ENCODE peak calls at places on chromosomes 11 and 22, in nine cellular contexts. One of them, this sample, is unnamed.

GRCh38 chr11:2458321-2458720 is 13.5 kb downstream of the KCNQ1 start:
- DNase-seq in left cardiac atrium: no peak
- DNase-seq in HAP-1: no peak
- DNase-seq in mucosa of descending colon: no peak
- DNase-seq in kidney: no peak
- DNase-seq in HEK293T: no peak
- DNase-seq in endothelial cell: no peak
- DNase-seq in kidney tubule cell: no peak
- DNase-seq in body of pancreas: no peak
- DNase-seq in this sample: no peak

GRCh38 chr11:63491614-63492372 is 826 bp upstream of the PLAAT5 start:
- DNase-seq in endothelial cell: no peak
- DNase-seq in body of pancreas: peak; percentile 46
- DNase-seq in HAP-1: no peak
- DNase-seq in kidney tubule cell: no peak
- DNase-seq in mucosa of descending colon: no peak
- DNase-seq in HEK293T: no peak
- DNase-seq in kidney: no peak
- DNase-seq in left cardiac atrium: no peak
- DNase-seq in this sample: no peak

GRCh38 chr11:9903579-9903978 is 239.7 kb downstream of the SWAP70 start:
- DNase-seq in kidney: no peak
- DNase-seq in HEK293T: no peak
- DNase-seq in endothelial cell: no peak
- DNase-seq in left cardiac atrium: no peak
- DNase-seq in kidney tubule cell: no peak
- DNase-seq in HAP-1: no peak
- DNase-seq in mucosa of descending colon: no peak
- DNase-seq in body of pancreas: no peak
- DNase-seq in this sample: no peak

GRCh38 chr22:26172389-26172990 is 3.2 kb downstream of the SEZ6L start:
- DNase-seq in endothelial cell: peak; percentile 74
- DNase-seq in HAP-1: peak; percentile 70
- DNase-seq in mucosa of descending colon: peak; percentile 69
- DNase-seq in HEK293T: peak; percentile 70
- DNase-seq in kidney tubule cell: peak; percentile 50
- DNase-seq in kidney: no peak
- DNase-seq in body of pancreas: peak; percentile 53
- DNase-seq in left cardiac atrium: peak; percentile 32
- DNase-seq in this sample: no peak

GRCh38 chr11:2121227-2122130 is 17.7 kb downstream of the IGF2 start:
- DNase-seq in kidney tubule cell: no peak
- DNase-seq in body of pancreas: no peak
- DNase-seq in kidney: no peak
- DNase-seq in left cardiac atrium: no peak
- DNase-seq in HEK293T: no peak
- DNase-seq in HAP-1: no peak
- DNase-seq in endothelial cell: no peak
- DNase-seq in mucosa of descending colon: no peak
- DNase-seq in this sample: no peak

GRCh38 chr22:46587492-46588278 is 32.5 kb upstream of the GRAMD4 start:
- DNase-seq in endothelial cell: no peak
- DNase-seq in kidney: peak; percentile 84
- DNase-seq in body of pancreas: no peak
- DNase-seq in HEK293T: no peak
- DNase-seq in HAP-1: no peak
- DNase-seq in left cardiac atrium: no peak
- DNase-seq in kidney tubule cell: no peak
- DNase-seq in mucosa of descending colon: peak; percentile 79
- DNase-seq in this sample: no peak

GRCh38 chr11:57294225-57295131 is 30.3 kb downstream of the TNKS1BP1 start:
- DNase-seq in endothelial cell: no peak
- DNase-seq in mucosa of descending colon: peak; percentile 67
- DNase-seq in kidney tubule cell: peak; percentile 19
- DNase-seq in HAP-1: peak; percentile 58
- DNase-seq in kidney: no peak
- DNase-seq in left cardiac atrium: no peak
- DNase-seq in body of pancreas: no peak
- DNase-seq in HEK293T: no peak
- DNase-seq in this sample: no peak

GRCh38 chr11:103824116-103824515 is 212.3 kb upstream of the DDI1 start:
- DNase-seq in endothelial cell: no peak
- DNase-seq in HEK293T: no peak
- DNase-seq in kidney tubule cell: no peak
- DNase-seq in body of pancreas: no peak
- DNase-seq in kidney: no peak
- DNase-seq in mucosa of descending colon: no peak
- DNase-seq in left cardiac atrium: no peak
- DNase-seq in HAP-1: no peak
- DNase-seq in this sample: no peak

GRCh38 chr22:49019737-49020136 is 807.9 kb downstream of the BRD1 start:
- DNase-seq in HAP-1: no peak
- DNase-seq in kidney: peak; percentile 4
- DNase-seq in left cardiac atrium: no peak
- DNase-seq in body of pancreas: no peak
- DNase-seq in endothelial cell: no peak
- DNase-seq in HEK293T: no peak
- DNase-seq in mucosa of descending colon: no peak
- DNase-seq in kidney tubule cell: no peak
- DNase-seq in this sample: no peak

GRCh38 chr11:93100211-93100610 is 97.6 kb downstream of the SLC36A4 start:
- DNase-seq in body of pancreas: no peak
- DNase-seq in HAP-1: no peak
- DNase-seq in endothelial cell: no peak
- DNase-seq in kidney: no peak
- DNase-seq in mucosa of descending colon: no peak
- DNase-seq in kidney tubule cell: peak; percentile 40
- DNase-seq in HEK293T: no peak
- DNase-seq in left cardiac atrium: no peak
- DNase-seq in this sample: no peak

GRCh38 chr11:110435780-110436717 is 6.3 kb downstream of the FDX1 start:
- DNase-seq in HAP-1: no peak
- DNase-seq in endothelial cell: no peak
- DNase-seq in body of pancreas: no peak
- DNase-seq in mucosa of descending colon: no peak
- DNase-seq in left cardiac atrium: no peak
- DNase-seq in HEK293T: no peak
- DNase-seq in kidney: no peak
- DNase-seq in kidney tubule cell: peak; percentile 48
- DNase-seq in this sample: no peak

GRCh38 chr11:134783219-134783618 is 371.2 kb upstream of the B3GAT1 start:
- DNase-seq in body of pancreas: no peak
- DNase-seq in kidney: peak; percentile 4
- DNase-seq in left cardiac atrium: no peak
- DNase-seq in endothelial cell: no peak
- DNase-seq in kidney tubule cell: no peak
- DNase-seq in HEK293T: no peak
- DNase-seq in HAP-1: no peak
- DNase-seq in mucosa of descending colon: no peak
- DNase-seq in this sample: no peak

GRCh38 chr11:68137833-68138232 is 16.6 kb upstream of the CHKA start:
- DNase-seq in kidney: no peak
- DNase-seq in HAP-1: no peak
- DNase-seq in left cardiac atrium: no peak
- DNase-seq in endothelial cell: no peak
- DNase-seq in HEK293T: no peak
- DNase-seq in body of pancreas: no peak
- DNase-seq in kidney tubule cell: no peak
- DNase-seq in mucosa of descending colon: peak; percentile 34
- DNase-seq in this sample: no peak

GRCh38 chr22:33274214-33274828 is 216.1 kb upstream of the SYN3 start:
- DNase-seq in endothelial cell: peak; percentile 67
- DNase-seq in kidney tubule cell: peak; percentile 13
- DNase-seq in kidney: no peak
- DNase-seq in left cardiac atrium: peak; percentile 26
- DNase-seq in HAP-1: peak; percentile 79
- DNase-seq in HEK293T: peak; percentile 55
- DNase-seq in body of pancreas: peak; percentile 16
- DNase-seq in mucosa of descending colon: peak; percentile 36
- DNase-seq in this sample: no peak

GRCh38 chr11:45618897-45619296 is 46.5 kb downstream of the CHST1 start:
- DNase-seq in mucosa of descending colon: no peak
- DNase-seq in body of pancreas: no peak
- DNase-seq in left cardiac atrium: no peak
- DNase-seq in endothelial cell: no peak
- DNase-seq in kidney: no peak
- DNase-seq in kidney tubule cell: no peak
- DNase-seq in HAP-1: no peak
- DNase-seq in HEK293T: no peak
- DNase-seq in this sample: no peak

GRCh38 chr11:15829312-15829711 is 527.0 kb downstream of the SOX6 start:
- DNase-seq in HAP-1: no peak
- DNase-seq in mucosa of descending colon: no peak
- DNase-seq in left cardiac atrium: no peak
- DNase-seq in endothelial cell: no peak
- DNase-seq in kidney tubule cell: no peak
- DNase-seq in HEK293T: no peak
- DNase-seq in body of pancreas: no peak
- DNase-seq in kidney: no peak
- DNase-seq in this sample: no peak

This sample was measured in heart right ventricle.